ENCODE peak calls at places on chromosome 7, in seven cellular contexts. U is H9; J is pancreas; T is lower lobe of right lung; F is CD8-positive, alpha-beta T cell; E is A549; D is left ventricle myocardium inferior. X is an unnamed sample. For H3K4me1, the result is how much of the 10 kb centered on the place peaks cover.

GRCh38 chr7:37376386-37376785 is 72.3 kb downstream of the ELMO1 start:
- DNase-seq in U (no peak), J (no peak), T (no peak), F (no peak), E (peak), D (no peak), X (no peak)

GRCh38 chr7:129831424-129832058 is 121.2 kb downstream of the UBE2H start:
- DNase-seq in U (no peak), J (no peak), T (no peak), F (no peak), E (peak), D (no peak), X (no peak)

GRCh38 chr7:111011500-111011899 is 79.4 kb upstream of the LRRN3 start:
- DNase-seq in U (no peak), J (no peak), T (no peak), F (no peak), E (no peak), D (no peak), X (no peak)

GRCh38 chr7:143456992-143457793 is 13.9 kb downstream of the TAS2R60 start:
- DNase-seq in U (no peak), J (no peak), T (no peak), F (no peak), E (no peak), D (no peak), X (no peak)

GRCh38 chr7:141158562-141158961 is 84.7 kb downstream of the TMEM178B start:
- DNase-seq in U (peak), J (no peak), T (no peak), F (no peak), E (peak), D (no peak), X (no peak)

GRCh38 chr7:1610678-1611302 is 41.0 kb upstream of the PSMG3 start:
- DNase-seq in U (no peak), J (no peak), T (no peak), F (no peak), E (no peak), D (no peak), X (no peak)

GRCh38 chr7:1642291-1642728 is 27.8 kb upstream of the ELFN1 start:
- DNase-seq in U (no peak), J (peak), T (peak), F (no peak), E (no peak), D (no peak), X (no peak)

GRCh38 chr7:133650067-133650466 is 397.2 kb downstream of the EXOC4 start:
- DNase-seq in U (no peak), J (no peak), T (no peak), F (no peak), E (no peak), D (no peak), X (no peak)

GRCh38 chr7:467393-467828 is 52.2 kb downstream of the PDGFA start:
- DNase-seq in U (no peak), J (no peak), T (no peak), F (no peak), E (no peak), D (no peak), X (peak)

GRCh38 chr7:116142850-116143249 is 67.5 kb upstream of the TES start:
- DNase-seq in U (no peak), J (no peak), T (no peak), F (peak), E (no peak), D (no peak), X (no peak)

GRCh38 chr7:27160147-27160545 is 3.7 kb upstream of the HOXA7 start:
- DNase-seq in U (peak), J (peak), T (no peak), F (no peak), E (no peak), D (peak), X (peak)

GRCh38 chr7:135743907-135744789 is 4.5 kb downstream of the FAM180A start:
- DNase-seq in U (no peak), J (no peak), T (no peak), F (no peak), E (no peak), D (peak), X (no peak)

GRCh38 chr7:35849158-35849831 is 48.4 kb downstream of the SEPTIN7 start:
- DNase-seq in U (no peak), J (no peak), T (no peak), F (peak), E (no peak), D (no peak), X (no peak)

GRCh38 chr7:98418271-98418635 is 17.4 kb upstream of the BAIAP2L1 start:
- DNase-seq in U (no peak), J (no peak), T (no peak), F (no peak), E (peak), D (no peak), X (no peak)

GRCh38 chr7:25083201-25083600 is 41.9 kb downstream of the CYCS start:
- DNase-seq in U (no peak), J (no peak), T (no peak), F (no peak), E (no peak), D (no peak), X (no peak)

GRCh38 chr7:11491811-11492210 is 340.2 kb downstream of the THSD7A start:
- DNase-seq in U (no peak), J (no peak), T (no peak), F (no peak), E (no peak), D (no peak), X (no peak)

GRCh38 chr7:142560166-142560565 is 189.1 kb upstream of the PRSS1 start:
- DNase-seq in U (no peak), J (no peak), T (no peak), F (no peak), E (no peak), D (no peak), X (no peak)

GRCh38 chr7:66330961-66331360 is 125.8 kb downstream of the TPST1 start:
- DNase-seq in U (no peak), J (no peak), T (no peak), F (no peak), E (no peak), D (peak), X (peak)

GRCh38 chr7:76246804-76247389 is 45.2 kb downstream of the SRRM3 start:
- DNase-seq in U (no peak), J (no peak), T (no peak), F (no peak), E (no peak), D (no peak), X (no peak)

GRCh38 chr7:116924741-116925140 is 28.6 kb upstream of the ST7 start:
- DNase-seq in U (no peak), J (no peak), T (no peak), F (no peak), E (no peak), D (no peak), X (no peak)

GRCh38 chr7:38198356-38198755 is 20.3 kb downstream of the STARD3NL start:
- DNase-seq in U (no peak), J (no peak), T (no peak), F (no peak), E (no peak), D (no peak), X (no peak)

GRCh38 chr7:158650821-158651225 is 53.8 kb downstream of the NCAPG2 start:
- DNase-seq in U (no peak), J (no peak), T (no peak), F (no peak), E (no peak), D (no peak), X (no peak)

GRCh38 chr7:51366930-51367613 is 50.5 kb upstream of the COBL start:
- DNase-seq in U (peak), J (no peak), T (no peak), F (no peak), E (peak), D (no peak), X (peak)

GRCh38 chr7:124857672-124858235 is 71.9 kb downstream of the POT1 start:
- DNase-seq in U (no peak), J (peak), T (no peak), F (no peak), E (no peak), D (no peak), X (no peak)

GRCh38 chr7:124856299-124856888 is 73.2 kb downstream of the POT1 start:
- DNase-seq in U (no peak), J (no peak), T (no peak), F (no peak), E (peak), D (no peak), X (no peak)
- TF ChIP-seq CTCF in U (peak), J (peak), T (peak), F (peak), E (peak), D (peak), X (peak)

DNA sequence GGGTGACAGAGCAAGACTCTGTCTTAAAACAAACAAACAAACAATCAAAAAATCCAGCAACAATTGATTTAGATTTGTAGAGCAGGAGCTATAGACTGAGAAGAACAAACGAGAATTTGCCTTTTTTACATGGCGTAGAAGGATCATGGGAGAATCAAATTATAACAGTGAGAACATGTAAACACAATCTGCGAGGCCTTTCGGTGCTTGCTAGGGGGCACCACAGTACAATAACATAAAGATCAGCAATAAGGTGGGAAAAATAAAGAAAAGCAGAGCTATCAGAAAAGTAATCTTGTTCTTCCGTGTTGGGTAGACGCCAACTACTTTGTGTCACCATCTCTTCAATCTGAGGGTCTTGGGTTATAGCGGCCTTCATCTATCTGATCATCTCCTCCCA is 82.2 kb downstream of the NOD1 start:
- DNase-seq in U (no peak), J (no peak), T (no peak), F (no peak), E (peak), D (no peak), X (no peak)
- H3K4me1 ChIP-seq in U (under half), J (under half), T (under half), F (under half), E (under half), D (under half), X (under half)

GRCh38 chr7:101705327-101705726 is 76.2 kb upstream of the MYL10 start:
- DNase-seq in U (no peak), J (no peak), T (no peak), F (no peak), E (no peak), D (no peak), X (no peak)

GRCh38 chr7:101700424-101700823 is 71.3 kb upstream of the MYL10 start:
- DNase-seq in U (no peak), J (no peak), T (no peak), F (no peak), E (no peak), D (no peak), X (no peak)

GRCh38 chr7:101701153-101701794 is 72.2 kb upstream of the MYL10 start:
- DNase-seq in U (no peak), J (no peak), T (no peak), F (no peak), E (no peak), D (no peak), X (no peak)

GRCh38 chr7:101699884-101700283 is 70.8 kb upstream of the MYL10 start:
- DNase-seq in U (no peak), J (no peak), T (no peak), F (no peak), E (no peak), D (no peak), X (no peak)

GRCh38 chr7:101702362-101702850 is 73.3 kb upstream of the MYL10 start:
- DNase-seq in U (peak), J (no peak), T (no peak), F (no peak), E (peak), D (no peak), X (no peak)
- TF ChIP-seq CTCF in U (peak), J (no peak), T (no peak), F (no peak), E (no peak), D (no peak), X (no peak)

DNA sequence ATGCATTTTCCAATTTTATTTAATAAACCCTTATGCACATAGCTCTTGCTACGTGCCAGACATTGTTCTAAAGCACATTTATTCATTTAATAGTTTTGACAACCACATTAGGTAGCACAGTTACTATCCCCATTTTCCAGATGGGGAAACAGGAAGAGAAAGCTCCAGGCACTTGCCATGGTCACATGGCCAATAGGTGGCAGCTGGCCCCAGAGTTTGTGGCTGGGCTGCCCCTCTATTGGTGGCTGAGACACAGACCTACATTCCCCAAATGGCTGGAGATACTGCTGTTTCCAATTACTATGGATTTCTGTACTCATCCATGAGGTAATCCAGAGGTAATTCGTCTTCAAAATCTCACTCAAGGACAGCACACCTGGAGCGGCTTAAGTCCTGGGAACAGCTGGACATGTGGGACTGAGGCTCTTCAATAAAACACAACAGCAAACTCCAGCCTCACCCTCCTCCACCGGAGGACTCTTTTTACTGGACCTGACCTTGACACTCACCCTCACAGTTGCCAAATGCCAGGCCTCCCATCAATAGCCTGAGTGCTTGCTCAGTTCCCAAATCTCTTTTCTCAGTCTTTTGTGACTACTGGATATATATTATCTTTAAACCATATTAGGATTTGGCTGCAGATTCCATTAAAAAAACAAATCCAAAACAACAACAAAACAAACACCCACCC is 106.1 kb downstream of the CLEC2L start:
- DNase-seq in U (no peak), J (no peak), T (no peak), F (no peak), E (no peak), D (no peak), X (peak)
- H3K4me1 ChIP-seq in U (under half), J (under half), T (under half), F (half or more), E (under half), D (under half), X (under half)

X was measured in adrenal gland.